ENCODE peak calls at places on chromosomes 16 and 17, in seven cellular contexts. Y is kidney tubule cell, T is Caki2, X is NCI-H1694, M is GM13976, U is H1, F is GM23338. J is an unnamed sample.

GRCh38 chr16:3655030-3655790 is 719 bp downstream of the DNASE1 start:
- DNase-seq in Y (no peak), T (no peak), X (no peak), F (no peak), M (no peak), U (no peak), J (no peak)

GRCh38 chr16:75351183-75351582 is 82.1 kb downstream of the CFDP1 start:
- DNase-seq in T (no peak), Y (peak; percentile 64), M (no peak), U (no peak), F (no peak), X (no peak), J (no peak)

GRCh38 chr17:395179-395578 is 42.6 kb upstream of the RPH3AL start:
- DNase-seq in X (no peak), F (no peak), T (no peak), Y (no peak), U (no peak), M (no peak), J (no peak)

GRCh38 chr16:72961115-72961832 is 86.7 kb downstream of the ZFHX3 start:
- DNase-seq in Y (peak; percentile 54), X (peak; percentile 79), U (no peak), M (no peak), F (no peak), T (peak; percentile 2), J (no peak)

GRCh38 chr17:43608313-43608712 is 53.4 kb downstream of the MEOX1 start:
- DNase-seq in Y (peak; percentile 91), M (no peak), T (peak; percentile 84), F (no peak), X (no peak), U (no peak), J (no peak)

GRCh38 chr16:1770328-1771071 is 843 bp downstream of the NME3 start:
- DNase-seq in M (peak; percentile 81), T (peak; percentile 75), U (no peak), F (peak; percentile 76), Y (peak; percentile 76), X (no peak), J (no peak)

GRCh38 chr16:72989203-72989991 is 58.5 kb downstream of the ZFHX3 start:
- DNase-seq in T (peak; percentile 72), X (no peak), M (no peak), Y (peak; percentile 91), U (no peak), F (no peak), J (no peak)

GRCh38 chr17:73404246-73404645 is 92.4 kb upstream of the CDC42EP4 start:
- DNase-seq in Y (no peak), X (no peak), M (no peak), F (no peak), U (no peak), T (no peak), J (no peak)

GRCh38 chr16:49462356-49462988 is 88.9 kb downstream of the C16orf78 start:
- DNase-seq in Y (no peak), F (no peak), M (no peak), U (no peak), T (no peak), X (no peak), J (no peak)

GRCh38 chr16:14559809-14560227 is 70.2 kb downstream of the PARN start:
- DNase-seq in U (no peak), M (no peak), Y (no peak), X (no peak), F (no peak), T (no peak), J (no peak)